ENCODE peak calls at places on chromosome 10, in nine cellular contexts. One of them, this sample, is unnamed.

GRCh38 chr10:44975487-44976331 is 2.9 kb downstream of the DEPP1 start:
- DNase-seq in AG08395: no peak
- DNase-seq in KBM-7: peak; percentile 53
- DNase-seq in heart right ventricle: no peak
- DNase-seq in M059J: peak; percentile 95
- DNase-seq in CD4-positive, alpha-beta T cell: no peak
- DNase-seq in HTR-8/SVneo: peak; percentile 45
- DNase-seq in cardiac septum: no peak
- DNase-seq in psoas muscle: peak; percentile 66
- DNase-seq in this sample: peak; percentile 30

GRCh38 chr10:102230861-102231356 is 4.8 kb downstream of the ELOVL3 start:
- DNase-seq in AG08395: no peak
- DNase-seq in KBM-7: no peak
- DNase-seq in heart right ventricle: peak; percentile 40
- DNase-seq in M059J: peak; percentile 51
- DNase-seq in CD4-positive, alpha-beta T cell: no peak
- DNase-seq in HTR-8/SVneo: no peak
- DNase-seq in cardiac septum: peak; percentile 79
- DNase-seq in psoas muscle: peak; percentile 58
- DNase-seq in this sample: peak; percentile 17

GRCh38 chr10:18607503-18607902 is 43.9 kb downstream of the NSUN6 start:
- DNase-seq in AG08395: peak; percentile 69
- DNase-seq in KBM-7: no peak
- DNase-seq in heart right ventricle: no peak
- DNase-seq in M059J: peak; percentile 73
- DNase-seq in CD4-positive, alpha-beta T cell: no peak
- DNase-seq in HTR-8/SVneo: peak; percentile 41
- DNase-seq in cardiac septum: no peak
- DNase-seq in psoas muscle: no peak
- DNase-seq in this sample: peak; percentile 70

GRCh38 chr10:132948351-132948750 is 6.0 kb upstream of the CFAP46 start:
- DNase-seq in AG08395: no peak
- DNase-seq in KBM-7: no peak
- DNase-seq in heart right ventricle: no peak
- DNase-seq in M059J: no peak
- DNase-seq in CD4-positive, alpha-beta T cell: no peak
- DNase-seq in HTR-8/SVneo: no peak
- DNase-seq in cardiac septum: peak; percentile 69
- DNase-seq in psoas muscle: no peak
- DNase-seq in this sample: no peak

GRCh38 chr10:114471906-114472873 is 67.9 kb upstream of the AFAP1L2 start:
- DNase-seq in AG08395: no peak
- DNase-seq in KBM-7: no peak
- DNase-seq in heart right ventricle: no peak
- DNase-seq in M059J: no peak
- DNase-seq in CD4-positive, alpha-beta T cell: no peak
- DNase-seq in HTR-8/SVneo: no peak
- DNase-seq in cardiac septum: no peak
- DNase-seq in psoas muscle: no peak
- DNase-seq in this sample: no peak

GRCh38 chr10:55330485-55330884 is 529.5 kb upstream of the PCDH15 start:
- DNase-seq in AG08395: no peak
- DNase-seq in KBM-7: no peak
- DNase-seq in heart right ventricle: no peak
- DNase-seq in M059J: no peak
- DNase-seq in CD4-positive, alpha-beta T cell: no peak
- DNase-seq in HTR-8/SVneo: peak; percentile 13
- DNase-seq in cardiac septum: no peak
- DNase-seq in psoas muscle: no peak
- DNase-seq in this sample: no peak

GRCh38 chr10:125023269-125023668 is 81.3 kb downstream of the ZRANB1 start:
- DNase-seq in AG08395: no peak
- DNase-seq in KBM-7: no peak
- DNase-seq in heart right ventricle: peak; percentile 64
- DNase-seq in M059J: no peak
- DNase-seq in CD4-positive, alpha-beta T cell: no peak
- DNase-seq in HTR-8/SVneo: no peak
- DNase-seq in cardiac septum: no peak
- DNase-seq in psoas muscle: peak; percentile 72
- DNase-seq in this sample: no peak

GRCh38 chr10:107653832-107654287 is 489.4 kb upstream of the SORCS1 start:
- DNase-seq in AG08395: peak; percentile 41
- DNase-seq in KBM-7: no peak
- DNase-seq in heart right ventricle: no peak
- DNase-seq in M059J: peak; percentile 40
- DNase-seq in CD4-positive, alpha-beta T cell: no peak
- DNase-seq in HTR-8/SVneo: no peak
- DNase-seq in cardiac septum: no peak
- DNase-seq in psoas muscle: no peak
- DNase-seq in this sample: peak; percentile 17

GRCh38 chr10:31456463-31456862 is 137.4 kb downstream of the ZEB1 start:
- DNase-seq in AG08395: no peak
- DNase-seq in KBM-7: no peak
- DNase-seq in heart right ventricle: no peak
- DNase-seq in M059J: no peak
- DNase-seq in CD4-positive, alpha-beta T cell: no peak
- DNase-seq in HTR-8/SVneo: no peak
- DNase-seq in cardiac septum: no peak
- DNase-seq in psoas muscle: no peak
- DNase-seq in this sample: no peak

GRCh38 chr10:43265799-43266721 is 805 bp downstream of the RASGEF1A start:
- DNase-seq in AG08395: no peak
- DNase-seq in KBM-7: peak; percentile 40
- DNase-seq in heart right ventricle: no peak
- DNase-seq in M059J: peak; percentile 17
- DNase-seq in CD4-positive, alpha-beta T cell: peak; percentile 28
- DNase-seq in HTR-8/SVneo: peak; percentile 68
- DNase-seq in cardiac septum: no peak
- DNase-seq in psoas muscle: no peak
- DNase-seq in this sample: no peak

GRCh38 chr10:87635498-87636312 is 24.0 kb upstream of the PAPSS2 start:
- DNase-seq in AG08395: peak; percentile 51
- DNase-seq in KBM-7: peak; percentile 39
- DNase-seq in heart right ventricle: no peak
- DNase-seq in M059J: peak; percentile 93
- DNase-seq in CD4-positive, alpha-beta T cell: no peak
- DNase-seq in HTR-8/SVneo: peak; percentile 56
- DNase-seq in cardiac septum: no peak
- DNase-seq in psoas muscle: no peak
- DNase-seq in this sample: peak; percentile 43

GRCh38 chr10:114648368-114648767 is 9.7 kb downstream of the ABLIM1 start:
- DNase-seq in AG08395: peak; percentile 43
- DNase-seq in KBM-7: no peak
- DNase-seq in heart right ventricle: no peak
- DNase-seq in M059J: peak; percentile 87
- DNase-seq in CD4-positive, alpha-beta T cell: no peak
- DNase-seq in HTR-8/SVneo: no peak
- DNase-seq in cardiac septum: no peak
- DNase-seq in psoas muscle: no peak
- DNase-seq in this sample: peak; percentile 58

GRCh38 chr10:110357252-110357780 is 52.6 kb upstream of the SMNDC1 start:
- DNase-seq in AG08395: peak; percentile 88
- DNase-seq in KBM-7: no peak
- DNase-seq in heart right ventricle: no peak
- DNase-seq in M059J: peak; percentile 89
- DNase-seq in CD4-positive, alpha-beta T cell: peak; percentile 43
- DNase-seq in HTR-8/SVneo: no peak
- DNase-seq in cardiac septum: no peak
- DNase-seq in psoas muscle: no peak
- DNase-seq in this sample: peak; percentile 86

GRCh38 chr10:43453266-43453831 is 16.4 kb downstream of the ZNF487 start:
- DNase-seq in AG08395: no peak
- DNase-seq in KBM-7: no peak
- DNase-seq in heart right ventricle: no peak
- DNase-seq in M059J: no peak
- DNase-seq in CD4-positive, alpha-beta T cell: no peak
- DNase-seq in HTR-8/SVneo: no peak
- DNase-seq in cardiac septum: no peak
- DNase-seq in psoas muscle: no peak
- DNase-seq in this sample: no peak

GRCh38 chr10:120578890-120579289 is 121.9 kb downstream of the PLPP4 start:
- DNase-seq in AG08395: no peak
- DNase-seq in KBM-7: no peak
- DNase-seq in heart right ventricle: no peak
- DNase-seq in M059J: no peak
- DNase-seq in CD4-positive, alpha-beta T cell: no peak
- DNase-seq in HTR-8/SVneo: no peak
- DNase-seq in cardiac septum: no peak
- DNase-seq in psoas muscle: no peak
- DNase-seq in this sample: no peak

GRCh38 chr10:92054807-92055206 is 131.2 kb downstream of the BTAF1 start:
- DNase-seq in AG08395: no peak
- DNase-seq in KBM-7: no peak
- DNase-seq in heart right ventricle: no peak
- DNase-seq in M059J: no peak
- DNase-seq in CD4-positive, alpha-beta T cell: no peak
- DNase-seq in HTR-8/SVneo: no peak
- DNase-seq in cardiac septum: no peak
- DNase-seq in psoas muscle: no peak
- DNase-seq in this sample: no peak

GRCh38 chr10:71835671-71836593 is 15.1 kb downstream of the PSAP start:
- DNase-seq in AG08395: peak; percentile 93
- DNase-seq in KBM-7: no peak
- DNase-seq in heart right ventricle: peak; percentile 69
- DNase-seq in M059J: peak; percentile 98
- DNase-seq in CD4-positive, alpha-beta T cell: no peak
- DNase-seq in HTR-8/SVneo: no peak
- DNase-seq in cardiac septum: no peak
- DNase-seq in psoas muscle: peak; percentile 89
- DNase-seq in this sample: peak; percentile 91

GRCh38 chr10:62614389-62615157 is 189.9 kb upstream of the ADO start:
- DNase-seq in AG08395: peak; percentile 65
- DNase-seq in KBM-7: no peak
- DNase-seq in heart right ventricle: no peak
- DNase-seq in M059J: peak; percentile 84
- DNase-seq in CD4-positive, alpha-beta T cell: no peak
- DNase-seq in HTR-8/SVneo: no peak
- DNase-seq in cardiac septum: no peak
- DNase-seq in psoas muscle: no peak
- DNase-seq in this sample: peak; percentile 89

GRCh38 chr10:103493911-103494877 is 689 bp downstream of the NEURL1 start:
- DNase-seq in AG08395: no peak
- DNase-seq in KBM-7: no peak
- DNase-seq in heart right ventricle: no peak
- DNase-seq in M059J: no peak
- DNase-seq in CD4-positive, alpha-beta T cell: no peak
- DNase-seq in HTR-8/SVneo: no peak
- DNase-seq in cardiac septum: no peak
- DNase-seq in psoas muscle: peak; percentile 60
- DNase-seq in this sample: peak; percentile 26

GRCh38 chr10:60310746-60311145 is 78.9 kb downstream of the ANK3 start:
- DNase-seq in AG08395: no peak
- DNase-seq in KBM-7: no peak
- DNase-seq in heart right ventricle: no peak
- DNase-seq in M059J: peak; percentile 74
- DNase-seq in CD4-positive, alpha-beta T cell: no peak
- DNase-seq in HTR-8/SVneo: peak; percentile 29
- DNase-seq in cardiac septum: no peak
- DNase-seq in psoas muscle: no peak
- DNase-seq in this sample: no peak

GRCh38 chr10:114504769-114505579 is 100.7 kb upstream of the AFAP1L2 start:
- DNase-seq in AG08395: peak; percentile 28
- DNase-seq in KBM-7: no peak
- DNase-seq in heart right ventricle: no peak
- DNase-seq in M059J: peak; percentile 51
- DNase-seq in CD4-positive, alpha-beta T cell: no peak
- DNase-seq in HTR-8/SVneo: no peak
- DNase-seq in cardiac septum: no peak
- DNase-seq in psoas muscle: no peak
- DNase-seq in this sample: peak; percentile 89

GRCh38 chr10:32346551-32347362 is at the start of gene EPC1:
- DNase-seq in AG08395: peak; percentile 94
- DNase-seq in KBM-7: peak; percentile 87
- DNase-seq in heart right ventricle: peak; percentile 88
- DNase-seq in M059J: peak; percentile 67
- DNase-seq in CD4-positive, alpha-beta T cell: peak; percentile 76
- DNase-seq in HTR-8/SVneo: peak; percentile 92
- DNase-seq in cardiac septum: peak; percentile 95
- DNase-seq in psoas muscle: peak; percentile 94
- DNase-seq in this sample: peak; percentile 86

GRCh38 chr10:14653271-14654161 is 121.2 kb downstream of the FAM107B start:
- DNase-seq in AG08395: peak; percentile 82
- DNase-seq in KBM-7: no peak
- DNase-seq in heart right ventricle: no peak
- DNase-seq in M059J: peak; percentile 90
- DNase-seq in CD4-positive, alpha-beta T cell: no peak
- DNase-seq in HTR-8/SVneo: peak; percentile 75
- DNase-seq in cardiac septum: no peak
- DNase-seq in psoas muscle: no peak
- DNase-seq in this sample: peak; percentile 75

GRCh38 chr10:119542990-119543813 is 683 bp upstream of the RGS10 start:
- DNase-seq in AG08395: peak; percentile 58
- DNase-seq in KBM-7: peak; percentile 76
- DNase-seq in heart right ventricle: peak; percentile 58
- DNase-seq in M059J: peak; percentile 53
- DNase-seq in CD4-positive, alpha-beta T cell: peak; percentile 54
- DNase-seq in HTR-8/SVneo: peak; percentile 49
- DNase-seq in cardiac septum: no peak
- DNase-seq in psoas muscle: peak; percentile 76
- DNase-seq in this sample: peak; percentile 66